ENCODE peak calls at places on chromosomes 1 and 21, in eight cellular contexts. One of them, this sample, is unnamed.
A peak's percentile ranks its signal among the peaks of the same experiment; 100 is the strongest.

GRCh38 chr1:235206533-235207201 is 45.6 kb upstream of the RBM34 start:
- DNase-seq in neuronal stem cell: no peak
- DNase-seq in psoas muscle: no peak
- DNase-seq in astrocyte of the spinal cord: peak; percentile 20
- DNase-seq in foreskin fibroblast: peak; percentile 1
- DNase-seq in AG10803: peak; percentile 1
- DNase-seq in heart left ventricle: no peak
- DNase-seq in mesendoderm: no peak
- DNase-seq in this sample: no peak

GRCh38 chr1:245765241-245766000 is 610.6 kb downstream of the KIF26B start:
- DNase-seq in neuronal stem cell: no peak
- DNase-seq in psoas muscle: no peak
- DNase-seq in astrocyte of the spinal cord: peak; percentile 80
- DNase-seq in foreskin fibroblast: peak; percentile 63
- DNase-seq in AG10803: peak; percentile 36
- DNase-seq in heart left ventricle: no peak
- DNase-seq in mesendoderm: no peak
- DNase-seq in this sample: no peak

GRCh38 chr1:53127546-53127945 is 14.9 kb downstream of the SLC1A7 start:
- DNase-seq in neuronal stem cell: no peak
- DNase-seq in psoas muscle: no peak
- DNase-seq in astrocyte of the spinal cord: no peak
- DNase-seq in foreskin fibroblast: no peak
- DNase-seq in AG10803: peak; percentile 44
- DNase-seq in heart left ventricle: no peak
- DNase-seq in mesendoderm: no peak
- DNase-seq in this sample: peak; percentile 27

GRCh38 chr1:55478742-55479141 is 263.6 kb upstream of the USP24 start:
- DNase-seq in neuronal stem cell: no peak
- DNase-seq in psoas muscle: no peak
- DNase-seq in astrocyte of the spinal cord: peak; percentile 62
- DNase-seq in foreskin fibroblast: no peak
- DNase-seq in AG10803: peak; percentile 30
- DNase-seq in heart left ventricle: no peak
- DNase-seq in mesendoderm: peak; percentile 19
- DNase-seq in this sample: no peak

GRCh38 chr1:25216123-25216522 is 16.2 kb downstream of the SYF2 start:
- DNase-seq in neuronal stem cell: no peak
- DNase-seq in psoas muscle: no peak
- DNase-seq in astrocyte of the spinal cord: no peak
- DNase-seq in foreskin fibroblast: no peak
- DNase-seq in AG10803: no peak
- DNase-seq in heart left ventricle: no peak
- DNase-seq in mesendoderm: no peak
- DNase-seq in this sample: peak; percentile 9

GRCh38 chr1:69915347-69915746 is 290.0 kb downstream of the LRRC40 start:
- DNase-seq in neuronal stem cell: no peak
- DNase-seq in psoas muscle: no peak
- DNase-seq in astrocyte of the spinal cord: peak; percentile 27
- DNase-seq in foreskin fibroblast: peak; percentile 14
- DNase-seq in AG10803: peak; percentile 85
- DNase-seq in heart left ventricle: no peak
- DNase-seq in mesendoderm: no peak
- DNase-seq in this sample: no peak

GRCh38 chr1:60571811-60572210 is 498.2 kb upstream of the C1orf87 start:
- DNase-seq in neuronal stem cell: no peak
- DNase-seq in psoas muscle: no peak
- DNase-seq in astrocyte of the spinal cord: peak; percentile 65
- DNase-seq in foreskin fibroblast: peak; percentile 70
- DNase-seq in AG10803: peak; percentile 37
- DNase-seq in heart left ventricle: no peak
- DNase-seq in mesendoderm: no peak
- DNase-seq in this sample: no peak

GRCh38 chr1:37449936-37450335 is 24.4 kb upstream of the ZC3H12A start:
- DNase-seq in neuronal stem cell: no peak
- DNase-seq in psoas muscle: no peak
- DNase-seq in astrocyte of the spinal cord: no peak
- DNase-seq in foreskin fibroblast: no peak
- DNase-seq in AG10803: peak; percentile 9
- DNase-seq in heart left ventricle: no peak
- DNase-seq in mesendoderm: no peak
- DNase-seq in this sample: no peak

GRCh38 chr1:31669433-31669785 is 24.7 kb upstream of the PEF1 start:
- DNase-seq in neuronal stem cell: no peak
- DNase-seq in psoas muscle: no peak
- DNase-seq in astrocyte of the spinal cord: no peak
- DNase-seq in foreskin fibroblast: no peak
- DNase-seq in AG10803: no peak
- DNase-seq in heart left ventricle: no peak
- DNase-seq in mesendoderm: no peak
- DNase-seq in this sample: no peak

GRCh38 chr1:206505702-206506375 is 1.5 kb upstream of the RASSF5 start:
- DNase-seq in neuronal stem cell: no peak
- DNase-seq in psoas muscle: no peak
- DNase-seq in astrocyte of the spinal cord: peak; percentile 37
- DNase-seq in foreskin fibroblast: peak; percentile 42
- DNase-seq in AG10803: peak; percentile 62
- DNase-seq in heart left ventricle: no peak
- DNase-seq in mesendoderm: peak; percentile 41
- DNase-seq in this sample: no peak

GRCh38 chr1:93262645-93263044 is 82.1 kb downstream of the CCDC18 start:
- DNase-seq in neuronal stem cell: no peak
- DNase-seq in psoas muscle: no peak
- DNase-seq in astrocyte of the spinal cord: no peak
- DNase-seq in foreskin fibroblast: no peak
- DNase-seq in AG10803: no peak
- DNase-seq in heart left ventricle: no peak
- DNase-seq in mesendoderm: peak; percentile 41
- DNase-seq in this sample: no peak

GRCh38 chr1:159959451-159959850 is 5.4 kb upstream of the SLAMF9 start:
- DNase-seq in neuronal stem cell: no peak
- DNase-seq in psoas muscle: no peak
- DNase-seq in astrocyte of the spinal cord: no peak
- DNase-seq in foreskin fibroblast: no peak
- DNase-seq in AG10803: peak; percentile 18
- DNase-seq in heart left ventricle: no peak
- DNase-seq in mesendoderm: peak; percentile 87
- DNase-seq in this sample: no peak

GRCh38 chr1:152768847-152769533 is 6.0 kb upstream of the LCE1F start:
- DNase-seq in neuronal stem cell: no peak
- DNase-seq in psoas muscle: no peak
- DNase-seq in astrocyte of the spinal cord: no peak
- DNase-seq in foreskin fibroblast: peak; percentile 22
- DNase-seq in AG10803: peak; percentile 73
- DNase-seq in heart left ventricle: no peak
- DNase-seq in mesendoderm: peak; percentile 1
- DNase-seq in this sample: no peak
- H3K4me3 ChIP-seq in neuronal stem cell: no peak overlapping the region
- H3K4me3 ChIP-seq in psoas muscle: no peak overlapping the region
- H3K4me3 ChIP-seq in astrocyte of the spinal cord: no peak overlapping the region
- H3K4me3 ChIP-seq in foreskin fibroblast: no peak overlapping the region
- H3K4me3 ChIP-seq in AG10803: no peak overlapping the region
- H3K4me3 ChIP-seq in heart left ventricle: no peak overlapping the region
- H3K4me3 ChIP-seq in mesendoderm: peak overlapping the region; percentile 15
- H3K4me3 ChIP-seq in this sample: no peak overlapping the region

GRCh38 chr1:201022824-201023516 is 544 bp downstream of the KIF21B start:
- DNase-seq in neuronal stem cell: no peak
- DNase-seq in psoas muscle: no peak
- DNase-seq in astrocyte of the spinal cord: no peak
- DNase-seq in foreskin fibroblast: no peak
- DNase-seq in AG10803: no peak
- DNase-seq in heart left ventricle: no peak
- DNase-seq in mesendoderm: no peak
- DNase-seq in this sample: peak; percentile 43

GRCh38 chr1:201022178-201022823 is 1.2 kb downstream of the KIF21B start:
- DNase-seq in neuronal stem cell: no peak
- DNase-seq in psoas muscle: no peak
- DNase-seq in astrocyte of the spinal cord: no peak
- DNase-seq in foreskin fibroblast: no peak
- DNase-seq in AG10803: no peak
- DNase-seq in heart left ventricle: no peak
- DNase-seq in mesendoderm: no peak
- DNase-seq in this sample: no peak

GRCh38 chr1:201020647-201021332 is 2.7 kb downstream of the KIF21B start:
- DNase-seq in neuronal stem cell: peak; percentile 68
- DNase-seq in psoas muscle: no peak
- DNase-seq in astrocyte of the spinal cord: no peak
- DNase-seq in foreskin fibroblast: no peak
- DNase-seq in AG10803: no peak
- DNase-seq in heart left ventricle: no peak
- DNase-seq in mesendoderm: peak; percentile 73
- DNase-seq in this sample: no peak

GRCh38 chr1:201020040-201020591 is 3.4 kb downstream of the KIF21B start:
- DNase-seq in neuronal stem cell: no peak
- DNase-seq in psoas muscle: no peak
- DNase-seq in astrocyte of the spinal cord: no peak
- DNase-seq in foreskin fibroblast: no peak
- DNase-seq in AG10803: no peak
- DNase-seq in heart left ventricle: no peak
- DNase-seq in mesendoderm: peak; percentile 91
- DNase-seq in this sample: peak; percentile 78

DNA sequence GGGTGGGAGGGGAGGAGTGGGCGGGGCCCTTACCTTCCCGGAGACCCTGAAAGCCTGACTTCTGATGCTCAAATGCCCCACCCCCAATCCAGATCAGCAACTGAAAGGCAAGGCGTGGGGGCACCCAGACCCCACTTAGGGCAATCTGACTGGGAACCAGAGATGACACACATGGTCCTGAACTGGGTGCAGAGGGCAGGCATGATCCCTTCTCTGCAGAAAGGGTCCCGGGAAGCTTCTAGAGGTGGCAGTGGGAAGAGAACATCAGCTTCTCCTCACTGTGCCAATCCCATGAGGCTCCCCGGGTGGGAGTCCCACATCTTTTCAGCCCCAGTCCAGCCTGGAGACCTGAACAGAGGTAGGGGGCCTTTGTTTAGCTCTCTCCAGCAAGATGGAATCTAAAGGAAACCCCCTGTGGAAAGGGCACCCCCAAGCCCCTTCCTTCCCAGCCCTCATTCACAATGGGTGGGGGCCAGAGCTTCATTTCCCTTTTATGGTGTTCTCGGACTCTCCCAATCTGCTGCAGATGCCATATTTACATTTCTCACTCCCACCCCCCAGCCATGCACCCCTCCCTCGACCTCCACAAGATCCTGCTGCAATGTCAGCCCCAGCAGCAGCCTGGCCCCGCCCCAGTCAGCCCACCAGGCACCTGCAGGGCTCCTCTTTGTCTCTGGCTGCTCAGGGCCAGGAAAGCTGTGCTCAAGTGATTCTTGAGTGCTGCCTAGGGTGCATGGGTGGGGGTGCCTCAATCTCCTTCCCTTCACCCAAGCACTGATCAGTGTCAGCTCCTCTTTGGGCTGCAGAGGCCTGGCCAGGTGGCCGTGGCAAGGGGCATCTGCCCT is 2.0 kb downstream of the KIF21B start:
- DNase-seq in neuronal stem cell: no peak
- DNase-seq in psoas muscle: no peak
- DNase-seq in astrocyte of the spinal cord: no peak
- DNase-seq in foreskin fibroblast: no peak
- DNase-seq in AG10803: no peak
- DNase-seq in heart left ventricle: no peak
- DNase-seq in mesendoderm: no peak
- DNase-seq in this sample: no peak
- H3K4me3 ChIP-seq in neuronal stem cell: peak overlapping the region; percentile 60
- H3K4me3 ChIP-seq in psoas muscle: no peak overlapping the region
- H3K4me3 ChIP-seq in astrocyte of the spinal cord: no peak overlapping the region
- H3K4me3 ChIP-seq in foreskin fibroblast: no peak overlapping the region
- H3K4me3 ChIP-seq in AG10803: no peak overlapping the region
- H3K4me3 ChIP-seq in heart left ventricle: no peak overlapping the region
- H3K4me3 ChIP-seq in mesendoderm: no peak overlapping the region
- H3K4me3 ChIP-seq in this sample: peak overlapping the region; percentile 3

GRCh38 chr21:36511484-36512227 is 31.7 kb upstream of the CLDN14 start:
- DNase-seq in neuronal stem cell: no peak
- DNase-seq in psoas muscle: no peak
- DNase-seq in astrocyte of the spinal cord: no peak
- DNase-seq in foreskin fibroblast: peak; percentile 12
- DNase-seq in AG10803: peak; percentile 75
- DNase-seq in heart left ventricle: no peak
- DNase-seq in mesendoderm: no peak
- DNase-seq in this sample: no peak

GRCh38 chr21:36512971-36513370 is 33.0 kb upstream of the CLDN14 start:
- DNase-seq in neuronal stem cell: no peak
- DNase-seq in psoas muscle: no peak
- DNase-seq in astrocyte of the spinal cord: no peak
- DNase-seq in foreskin fibroblast: no peak
- DNase-seq in AG10803: no peak
- DNase-seq in heart left ventricle: no peak
- DNase-seq in mesendoderm: no peak
- DNase-seq in this sample: no peak

GRCh38 chr21:36516271-36516670 is 36.3 kb upstream of the CLDN14 start:
- DNase-seq in neuronal stem cell: no peak
- DNase-seq in psoas muscle: no peak
- DNase-seq in astrocyte of the spinal cord: no peak
- DNase-seq in foreskin fibroblast: no peak
- DNase-seq in AG10803: peak; percentile 45
- DNase-seq in heart left ventricle: no peak
- DNase-seq in mesendoderm: no peak
- DNase-seq in this sample: no peak

GRCh38 chr21:36510911-36511310 is 31.0 kb upstream of the CLDN14 start:
- DNase-seq in neuronal stem cell: no peak
- DNase-seq in psoas muscle: no peak
- DNase-seq in astrocyte of the spinal cord: no peak
- DNase-seq in foreskin fibroblast: no peak
- DNase-seq in AG10803: no peak
- DNase-seq in heart left ventricle: no peak
- DNase-seq in mesendoderm: no peak
- DNase-seq in this sample: no peak

GRCh38 chr21:36513430-36513829 is 33.5 kb upstream of the CLDN14 start:
- DNase-seq in neuronal stem cell: no peak
- DNase-seq in psoas muscle: no peak
- DNase-seq in astrocyte of the spinal cord: no peak
- DNase-seq in foreskin fibroblast: no peak
- DNase-seq in AG10803: no peak
- DNase-seq in heart left ventricle: no peak
- DNase-seq in mesendoderm: no peak
- DNase-seq in this sample: no peak
- H3K4me3 ChIP-seq in neuronal stem cell: no peak overlapping the region
- H3K4me3 ChIP-seq in psoas muscle: no peak overlapping the region
- H3K4me3 ChIP-seq in astrocyte of the spinal cord: no peak overlapping the region
- H3K4me3 ChIP-seq in foreskin fibroblast: no peak overlapping the region
- H3K4me3 ChIP-seq in AG10803: no peak overlapping the region
- H3K4me3 ChIP-seq in heart left ventricle: no peak overlapping the region
- H3K4me3 ChIP-seq in mesendoderm: no peak overlapping the region
- H3K4me3 ChIP-seq in this sample: no peak overlapping the region

DNA sequence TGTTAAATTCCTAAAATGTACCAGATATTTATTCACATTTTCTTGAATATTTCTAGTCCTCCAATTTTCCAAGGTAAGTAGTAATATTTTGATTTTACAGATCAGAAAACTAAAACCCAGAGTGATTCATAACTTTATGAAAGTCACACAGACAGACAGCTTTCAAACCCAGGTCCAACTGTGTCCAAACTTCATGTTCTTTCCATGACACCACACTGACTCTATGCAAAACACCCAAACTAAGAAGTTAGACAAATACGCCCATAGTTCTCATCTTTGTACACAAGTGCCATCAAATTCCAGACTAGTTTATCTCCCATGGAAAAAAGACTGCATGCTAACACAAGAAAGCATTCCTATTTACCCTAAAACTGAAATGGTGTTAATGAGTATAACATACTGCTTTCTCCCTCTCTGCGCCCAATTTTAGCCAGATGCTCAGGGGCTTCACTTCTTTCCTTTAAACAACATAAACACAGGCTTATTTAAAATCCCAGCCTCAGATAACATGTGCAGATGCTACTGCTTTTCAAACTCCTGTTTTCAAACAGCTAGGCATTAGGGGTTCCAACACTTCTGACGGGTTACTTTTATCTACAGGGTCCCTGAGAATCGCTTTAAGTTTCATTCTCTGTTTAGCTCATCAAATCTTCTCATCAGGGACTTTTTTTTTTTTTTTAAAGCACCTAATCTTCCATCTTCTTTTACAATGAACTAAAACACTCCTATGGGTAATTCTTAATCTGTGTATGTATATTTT is 44.6 kb downstream of the WASF2 start:
- DNase-seq in neuronal stem cell: no peak
- DNase-seq in psoas muscle: no peak
- DNase-seq in astrocyte of the spinal cord: no peak
- DNase-seq in foreskin fibroblast: no peak
- DNase-seq in AG10803: no peak
- DNase-seq in heart left ventricle: no peak
- DNase-seq in mesendoderm: no peak
- DNase-seq in this sample: no peak
- H3K4me3 ChIP-seq in neuronal stem cell: no peak overlapping the region
- H3K4me3 ChIP-seq in psoas muscle: no peak overlapping the region
- H3K4me3 ChIP-seq in astrocyte of the spinal cord: no peak overlapping the region
- H3K4me3 ChIP-seq in foreskin fibroblast: no peak overlapping the region
- H3K4me3 ChIP-seq in AG10803: no peak overlapping the region
- H3K4me3 ChIP-seq in heart left ventricle: no peak overlapping the region
- H3K4me3 ChIP-seq in mesendoderm: no peak overlapping the region
- H3K4me3 ChIP-seq in this sample: no peak overlapping the region